ENCODE peak calls at places on chromosomes 3 and 15, in four cellular contexts. M, O, F and G are unnamed samples.
A peak's percentile ranks its signal among the peaks of the same experiment; 100 is the strongest.

GRCh38 chr3:66110840-66111239 is 72.1 kb upstream of the MAGI1 start:
- DNase-seq in F (no peak), O (no peak), M (no peak), G (no peak)

GRCh38 chr15:80801891-80802680 is 22.9 kb downstream of the CEMIP start:
- DNase-seq in F (no peak), O (no peak), M (no peak), G (no peak)

GRCh38 chr3:185734725-185735096 is 90.1 kb downstream of the IGF2BP2 start:
- DNase-seq in O (no peak), M (no peak), F (no peak), G (no peak)

GRCh38 chr15:57867970-57868791 is 161.7 kb downstream of the POLR2M start:
- DNase-seq in M (no peak), O (no peak), F (no peak), G (no peak)

GRCh38 chr3:141060287-141060686 is 9.1 kb downstream of the SPSB4 start:
- DNase-seq in O (no peak), M (no peak), F (no peak), G (no peak)

GRCh38 chr3:46124216-46125143 is 83.6 kb downstream of the CCR1 start:
- DNase-seq in F (no peak), M (no peak), O (no peak), G (no peak)

GRCh38 chr3:180749796-180750195 is 70.5 kb upstream of the CCDC39 start:
- DNase-seq in O (no peak), F (no peak), M (no peak), G (no peak)

GRCh38 chr3:174431717-174432116 is 427.4 kb upstream of the NAALADL2 start:
- DNase-seq in O (no peak), F (no peak), M (no peak), G (no peak)

GRCh38 chr15:97909291-97909891 is 51.1 kb upstream of the ARRDC4 start:
- DNase-seq in F (no peak), O (peak; percentile 2), M (peak; percentile 66), G (no peak)

GRCh38 chr3:167110906-167111305 is 269.2 kb downstream of the ZBBX start:
- DNase-seq in F (no peak), O (no peak), M (peak; percentile 39), G (no peak)

GRCh38 chr15:38883987-38884386 is 319.4 kb upstream of the RASGRP1 start:
- DNase-seq in O (no peak), F (no peak), M (no peak), G (no peak)

GRCh38 chr15:69787791-69788190 is 309.9 kb downstream of the TLE3 start:
- DNase-seq in F (no peak), O (no peak), M (no peak), G (no peak)

GRCh38 chr15:97234841-97235240 is 725.7 kb upstream of the ARRDC4 start:
- DNase-seq in F (no peak), O (no peak), M (no peak), G (no peak)

GRCh38 chr3:110343945-110344344 is 727.7 kb upstream of the NECTIN3 start:
- DNase-seq in O (no peak), F (no peak), M (no peak), G (no peak)

DNA sequence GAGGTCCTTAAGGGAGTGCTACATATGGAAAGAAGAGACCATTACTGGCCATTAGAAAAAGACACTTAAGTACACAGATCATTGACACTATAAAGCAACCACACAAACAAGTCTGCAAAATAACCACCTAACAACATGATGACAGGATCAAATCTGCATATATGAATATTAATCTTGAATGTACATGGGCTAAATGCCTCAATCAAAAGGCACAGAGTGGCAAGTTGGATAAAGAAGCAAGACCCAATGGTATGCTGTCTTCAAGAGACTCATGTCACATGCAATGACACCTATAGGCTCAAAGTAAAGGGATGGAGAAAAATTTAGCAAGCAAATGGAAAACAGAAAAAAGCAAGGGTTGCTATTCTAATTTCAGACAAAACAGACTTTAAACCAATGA is 28.4 kb upstream of the CCNL1 start:
- DNase-seq in F (no peak), O (no peak), M (no peak), G (no peak)
- H3K9me3 ChIP-seq in F (peaks cover 9% of the 10 kb centered on the region), O (peaks cover 47% of the 10 kb centered on the region), M (peaks cover 60% of the 10 kb centered on the region), G (peaks cover 11% of the 10 kb centered on the region)

DNA sequence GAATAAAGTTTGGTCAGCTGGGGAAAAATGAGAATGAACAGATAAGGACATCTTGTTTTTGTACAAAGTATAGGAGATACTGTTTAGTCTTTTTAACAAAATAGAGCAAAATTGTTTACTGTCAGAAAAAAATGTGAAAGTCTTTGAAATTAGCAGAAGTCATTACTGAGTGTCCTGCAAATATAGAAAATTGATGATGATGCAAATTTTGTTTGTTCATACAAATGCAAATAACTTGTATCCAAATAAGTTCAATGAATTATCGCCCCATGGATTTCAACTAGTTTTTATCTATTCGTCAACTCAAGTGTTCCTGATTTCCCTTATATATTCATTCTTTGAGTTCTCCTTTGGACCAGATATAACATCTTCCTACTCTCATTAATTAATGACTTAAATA is 378.0 kb upstream of the SGO1 start:
- DNase-seq in O (no peak), M (no peak), F (no peak), G (no peak)
- H3K9me3 ChIP-seq in O (no peaks in the 10 kb centered on the region), M (no peaks in the 10 kb centered on the region), F (no peaks in the 10 kb centered on the region), G (no peaks in the 10 kb centered on the region)

GRCh38 chr15:25246641-25247417 is 192.0 kb downstream of the UBE3A start:
- DNase-seq in O (no peak), M (no peak), F (no peak), G (no peak)

GRCh38 chr15:25243800-25244097 is 195.1 kb downstream of the UBE3A start:
- DNase-seq in M (no peak), F (no peak), O (no peak), G (peak; percentile 3)

GRCh38 chr15:25244731-25245585 is 193.9 kb downstream of the UBE3A start:
- DNase-seq in F (no peak), O (no peak), M (no peak), G (peak; percentile 2)

GRCh38 chr15:25247418-25248030 is 191.3 kb downstream of the UBE3A start:
- DNase-seq in F (no peak), M (no peak), O (no peak), G (no peak)

GRCh38 chr15:25245801-25246622 is 192.8 kb downstream of the UBE3A start:
- DNase-seq in O (no peak), M (no peak), F (no peak), G (no peak)
- H3K9me3 ChIP-seq in O (peaks cover 94% of the 10 kb centered on the region), M (no peaks in the 10 kb centered on the region), F (no peaks in the 10 kb centered on the region), G (no peaks in the 10 kb centered on the region)

DNA sequence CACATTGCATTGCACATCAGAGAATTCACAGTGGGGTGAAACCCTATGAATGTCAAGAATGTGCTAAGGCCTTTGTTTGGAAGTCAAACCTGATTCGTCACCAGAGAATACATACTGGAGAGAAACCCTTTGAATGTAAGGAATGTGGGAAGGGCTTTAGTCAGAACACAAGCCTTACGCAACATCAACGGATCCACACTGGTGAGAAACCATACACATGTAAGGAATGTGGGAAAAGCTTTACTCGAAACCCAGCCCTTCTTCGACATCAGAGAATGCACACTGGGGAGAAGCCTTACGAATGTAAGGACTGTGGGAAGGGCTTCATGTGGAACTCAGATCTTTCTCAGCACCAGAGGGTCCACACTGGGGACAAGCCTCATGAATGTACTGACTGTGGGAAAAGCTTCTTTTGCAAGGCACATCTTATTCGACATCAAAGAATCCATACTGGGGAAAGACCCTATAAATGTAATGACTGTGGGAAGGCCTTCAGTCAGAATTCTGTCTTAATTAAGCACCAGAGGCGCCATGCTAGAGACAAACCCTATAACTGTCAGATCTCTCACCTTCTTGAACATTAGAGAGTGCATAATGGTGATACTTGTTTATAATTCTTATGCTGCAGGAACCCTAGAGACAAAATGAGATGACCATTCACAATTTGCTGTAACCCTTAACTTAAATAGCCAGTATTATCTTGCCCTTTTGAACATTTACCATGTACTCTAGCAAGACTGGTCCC is 9.0 kb downstream of the ZNF662 start:
- DNase-seq in F (no peak), M (no peak), O (no peak), G (no peak)
- H3K9me3 ChIP-seq in F (peaks cover 5% of the 10 kb centered on the region), M (peaks cover 68% of the 10 kb centered on the region), O (peaks cover 91% of the 10 kb centered on the region), G (peaks cover 4% of the 10 kb centered on the region)

DNA sequence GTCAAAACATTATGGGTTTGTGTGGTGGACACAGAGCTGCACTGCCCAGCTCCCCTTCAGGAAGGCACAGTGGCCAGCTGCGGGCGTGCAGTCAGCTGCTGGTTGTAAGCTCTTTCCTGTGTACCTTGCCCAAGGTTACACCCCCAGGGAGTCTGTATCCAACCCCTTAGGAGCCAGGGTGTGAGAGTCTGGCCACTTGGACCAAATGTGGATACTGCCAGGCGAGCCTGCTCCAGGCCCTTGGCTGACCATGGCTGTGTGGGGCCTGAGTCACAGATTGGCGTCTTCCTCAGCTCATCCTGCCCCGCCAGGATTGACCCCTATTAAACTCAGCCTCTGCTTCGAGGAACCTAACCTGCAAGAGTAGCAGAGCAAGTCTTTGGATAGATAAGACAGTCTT is 56.9 kb downstream of the ABHD5 start:
- DNase-seq in F (no peak), O (no peak), M (no peak), G (no peak)
- H3K9me3 ChIP-seq in F (no peaks in the 10 kb centered on the region), O (no peaks in the 10 kb centered on the region), M (peaks cover 11% of the 10 kb centered on the region), G (no peaks in the 10 kb centered on the region)

DNA sequence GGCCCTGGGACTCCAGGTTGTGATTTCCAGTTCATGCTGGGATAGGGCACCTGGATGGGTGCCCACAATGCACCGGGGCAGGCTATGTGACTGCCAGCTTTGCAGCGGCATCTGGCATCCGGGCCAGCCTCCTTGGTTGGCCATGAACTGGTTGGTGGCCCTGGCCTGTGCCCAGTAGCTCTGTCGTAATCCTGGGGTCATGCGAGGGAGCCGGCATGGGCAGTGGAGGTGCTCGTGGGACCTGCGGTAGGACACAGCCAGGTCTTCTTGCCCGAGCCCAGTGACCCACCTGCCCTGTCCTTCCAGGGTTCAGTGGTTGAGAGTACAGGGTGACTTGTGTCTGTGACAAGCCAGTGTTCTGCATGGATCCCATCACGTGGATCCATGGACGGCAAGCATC is 237.9 kb downstream of the SNRPN start:
- DNase-seq in O (no peak), M (no peak), F (no peak), G (no peak)
- H3K9me3 ChIP-seq in O (peaks cover 97% of the 10 kb centered on the region), M (peaks cover 4% of the 10 kb centered on the region), F (no peaks in the 10 kb centered on the region), G (no peaks in the 10 kb centered on the region)

DNA sequence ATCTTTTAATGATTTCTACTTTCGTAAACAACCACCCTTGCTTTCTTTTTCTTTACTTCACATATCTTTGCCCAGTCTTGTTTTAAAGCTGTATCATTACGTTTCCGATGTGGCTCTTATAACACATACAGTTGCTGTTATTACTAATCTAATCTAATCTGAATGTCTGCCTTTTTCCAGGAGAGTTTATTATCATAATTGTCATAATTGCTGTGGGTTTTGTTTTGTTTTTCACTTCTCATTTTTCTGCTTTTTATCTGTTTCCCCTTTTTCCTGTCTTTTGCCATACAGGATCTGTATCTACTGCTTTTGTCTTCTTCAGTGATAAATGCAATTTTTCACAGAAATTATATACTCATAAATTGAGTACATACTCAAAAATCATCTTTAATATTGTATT is 24.9 kb downstream of the HACL1 start:
- DNase-seq in M (no peak), F (no peak), O (no peak), G (no peak)
- H3K9me3 ChIP-seq in M (no peaks in the 10 kb centered on the region), F (no peaks in the 10 kb centered on the region), O (no peaks in the 10 kb centered on the region), G (no peaks in the 10 kb centered on the region)

DNA sequence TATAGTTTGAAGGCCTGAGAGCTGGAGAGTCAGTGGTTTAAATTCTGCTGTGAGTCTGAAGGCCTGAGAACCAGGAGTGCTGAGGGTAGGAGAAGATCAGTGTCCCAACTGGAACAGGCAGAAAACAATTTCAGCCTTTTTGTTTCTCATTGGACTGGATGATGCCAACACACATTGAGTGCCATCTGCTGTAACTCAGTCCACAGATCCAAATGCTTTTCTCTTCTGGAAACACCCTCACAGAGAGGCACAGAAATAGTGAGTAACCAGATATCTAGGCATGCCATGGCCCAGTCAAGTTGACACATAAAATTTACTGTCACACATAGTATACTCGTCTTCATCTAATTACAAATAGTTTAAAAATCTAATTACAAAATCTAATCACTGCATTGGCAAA is 100.8 kb downstream of the NEO1 start:
- DNase-seq in M (no peak), O (no peak), F (no peak), G (no peak)
- H3K9me3 ChIP-seq in M (peaks cover 32% of the 10 kb centered on the region), O (peaks cover 5% of the 10 kb centered on the region), F (no peaks in the 10 kb centered on the region), G (peaks cover 16% of the 10 kb centered on the region)